ENCODE peak calls at places on chromosomes 11 and 22, in six cellular contexts. W, T, M, Y, S and Z are unnamed samples.

GRCh38 chr22:32574397-32574796 is 99.8 kb downstream of the FBXO7 start:
- DNase-seq in W (no peak), T (no peak), M (no peak), Y (no peak), S (no peak), Z (peak)

GRCh38 chr11:96130061-96130460 is 206.2 kb upstream of the MTMR2 start:
- DNase-seq in W (no peak), T (no peak), M (no peak), Y (no peak), S (no peak), Z (no peak)

GRCh38 chr11:118928870-118929495 is 3.3 kb upstream of the BCL9L start:
- DNase-seq in W (peak), T (peak), M (no peak), Y (no peak), S (peak), Z (peak)

GRCh38 chr11:33721291-33721840 is 14.9 kb downstream of the CD59 start:
- DNase-seq in W (peak), T (no peak), M (no peak), Y (no peak), S (no peak), Z (no peak)

GRCh38 chr11:112270551-112271180 is 10.0 kb upstream of the PLET1 start:
- DNase-seq in W (no peak), T (no peak), M (no peak), Y (no peak), S (peak), Z (peak)

GRCh38 chr11:72411623-72412532 is 22.5 kb downstream of the CLPB start:
- DNase-seq in W (no peak), T (no peak), M (peak), Y (no peak), S (no peak), Z (no peak)

GRCh38 chr11:74318241-74318932 is 6.9 kb upstream of the P4HA3 start:
- DNase-seq in W (peak), T (no peak), M (no peak), Y (no peak), S (no peak), Z (no peak)

GRCh38 chr22:49751968-49752597 is 75.6 kb downstream of the BRD1 start:
- DNase-seq in W (no peak), T (no peak), M (peak), Y (no peak), S (no peak), Z (no peak)

GRCh38 chr22:23109079-23109347 is 32.8 kb downstream of the RSPH14 start:
- DNase-seq in W (no peak), T (no peak), M (no peak), Y (no peak), S (no peak), Z (no peak)

DNA sequence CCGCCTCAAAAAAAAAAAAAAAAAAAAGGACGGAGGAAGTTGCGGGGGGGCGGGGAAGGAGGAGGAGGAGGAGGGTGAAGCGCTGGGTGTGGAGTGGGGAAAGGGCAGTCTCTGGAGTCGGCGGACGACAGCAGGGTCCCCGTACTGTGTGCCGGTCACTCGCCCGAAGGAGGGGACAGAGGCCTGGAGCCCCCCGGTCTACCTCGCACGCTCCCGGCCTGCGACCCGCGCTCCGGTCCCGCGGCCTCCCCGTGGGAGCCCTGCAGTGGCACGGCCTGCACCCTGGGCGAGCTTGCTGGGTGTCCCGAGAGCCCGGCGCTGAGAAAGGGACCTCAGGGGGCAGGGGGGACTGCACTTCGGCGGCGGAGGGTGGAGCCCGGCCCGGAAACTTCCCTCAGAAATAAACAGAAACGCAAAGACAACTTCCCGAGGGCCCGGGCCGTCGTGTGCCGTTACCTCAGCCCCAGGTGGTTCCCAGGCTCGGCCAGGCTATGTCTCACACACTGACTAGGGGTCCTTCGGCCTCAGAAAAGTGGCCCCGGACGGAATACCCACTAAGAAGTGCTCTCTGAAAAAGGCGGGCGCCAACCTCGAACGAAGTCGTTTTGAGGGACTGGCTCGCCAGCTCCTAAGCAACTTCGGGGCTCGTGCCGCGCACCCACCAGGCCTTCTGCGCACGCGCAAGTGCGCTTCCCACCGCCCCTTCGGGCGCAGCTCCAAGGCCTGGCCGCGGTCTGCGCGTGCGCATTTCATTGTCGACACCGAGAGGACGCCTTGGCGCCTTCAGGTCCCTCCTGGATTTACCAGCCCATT is at the start of gene MAJIN:
- DNase-seq in W (peak), T (no peak), M (peak), Y (no peak), S (peak), Z (peak)
- TF ChIP-seq EZH2phosphoT487 in W (no peak), T (no peak), M (no peak), Y (no peak), S (no peak), Z (no peak)

GRCh38 chr11:65864758-65865471 is 4.7 kb downstream of the MUS81 start:
- DNase-seq in W (no peak), T (no peak), M (peak), Y (no peak), S (no peak), Z (no peak)
- TF ChIP-seq EZH2phosphoT487 in W (no peak), T (no peak), M (no peak), Y (no peak), S (no peak), Z (no peak)

GRCh38 chr11:23973244-23973643 is 523.6 kb upstream of the LUZP2 start:
- DNase-seq in W (no peak), T (no peak), M (no peak), Y (no peak), S (peak), Z (no peak)

GRCh38 chr11:23974046-23974445 is 522.8 kb upstream of the LUZP2 start:
- DNase-seq in W (no peak), T (no peak), M (peak), Y (no peak), S (no peak), Z (no peak)

GRCh38 chr11:23976369-23976768 is 520.5 kb upstream of the LUZP2 start:
- DNase-seq in W (peak), T (no peak), M (no peak), Y (no peak), S (no peak), Z (no peak)

DNA sequence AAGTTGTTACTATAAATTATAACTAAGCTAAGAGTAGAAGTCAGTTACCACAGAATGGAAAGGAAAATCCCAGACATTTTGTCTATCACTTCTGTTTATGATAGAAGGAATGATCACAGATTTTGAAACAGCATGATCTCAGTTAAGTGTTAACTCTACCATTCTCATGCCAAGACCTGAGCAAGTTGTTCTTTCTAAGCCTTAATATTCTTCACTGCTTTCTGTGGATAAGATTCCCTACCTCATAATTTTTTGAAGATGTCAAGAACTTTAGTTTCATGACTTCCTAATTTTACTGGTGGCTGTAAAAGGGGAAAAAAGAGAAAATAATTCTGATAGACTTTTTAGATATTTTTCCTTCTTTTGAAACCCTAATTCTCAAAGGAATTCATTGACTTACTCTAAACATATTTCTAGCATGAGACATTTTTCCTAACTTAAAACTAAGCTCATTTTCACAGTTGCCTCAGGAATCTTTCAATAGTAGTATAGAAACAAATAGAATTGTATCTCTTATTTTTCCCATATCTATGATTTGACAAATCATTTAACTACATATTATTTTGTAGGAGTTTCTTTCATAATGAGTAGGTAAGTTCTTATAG is 520.0 kb upstream of the LUZP2 start:
- DNase-seq in W (peak), T (no peak), M (no peak), Y (no peak), S (no peak), Z (no peak)
- TF ChIP-seq EZH2phosphoT487 in W (peak), T (no peak), M (no peak), Y (no peak), S (no peak), Z (no peak)

GRCh38 chr11:109033627-109034340 is 368.9 kb downstream of the DDX10 start:
- DNase-seq in W (peak), T (no peak), M (no peak), Y (no peak), S (no peak), Z (no peak)
- TF ChIP-seq EZH2phosphoT487 in W (no peak), T (no peak), M (no peak), Y (no peak), S (no peak), Z (no peak)

GRCh38 chr11:71366076-71366475 is 82.1 kb downstream of the DHCR7 start:
- DNase-seq in W (no peak), T (no peak), M (no peak), Y (no peak), S (no peak), Z (no peak)

GRCh38 chr11:71365626-71366025 is 82.6 kb downstream of the DHCR7 start:
- DNase-seq in W (no peak), T (no peak), M (no peak), Y (no peak), S (no peak), Z (no peak)

GRCh38 chr11:71363721-71364120 is 84.5 kb downstream of the DHCR7 start:
- DNase-seq in W (no peak), T (no peak), M (no peak), Y (no peak), S (no peak), Z (no peak)

GRCh38 chr11:71364176-71364671 is 84.0 kb downstream of the DHCR7 start:
- DNase-seq in W (no peak), T (no peak), M (no peak), Y (no peak), S (no peak), Z (no peak)

GRCh38 chr11:71364806-71365205 is 83.4 kb downstream of the DHCR7 start:
- DNase-seq in W (no peak), T (no peak), M (no peak), Y (no peak), S (no peak), Z (no peak)
- TF ChIP-seq EZH2phosphoT487 in W (no peak), T (no peak), M (no peak), Y (no peak), S (no peak), Z (no peak)

GRCh38 chr11:61280883-61281580 is 14.1 kb downstream of the VWCE start:
- DNase-seq in W (no peak), T (no peak), M (no peak), Y (no peak), S (no peak), Z (no peak)

GRCh38 chr11:61283613-61284012 is 11.5 kb downstream of the VWCE start:
- DNase-seq in W (no peak), T (no peak), M (no peak), Y (no peak), S (no peak), Z (no peak)

GRCh38 chr11:61277973-61278565 is 17.0 kb downstream of the VWCE start:
- DNase-seq in W (no peak), T (peak), M (no peak), Y (no peak), S (no peak), Z (no peak)

GRCh38 chr11:61279934-61280656 is 15.0 kb downstream of the VWCE start:
- DNase-seq in W (peak), T (no peak), M (no peak), Y (no peak), S (peak), Z (no peak)

DNA sequence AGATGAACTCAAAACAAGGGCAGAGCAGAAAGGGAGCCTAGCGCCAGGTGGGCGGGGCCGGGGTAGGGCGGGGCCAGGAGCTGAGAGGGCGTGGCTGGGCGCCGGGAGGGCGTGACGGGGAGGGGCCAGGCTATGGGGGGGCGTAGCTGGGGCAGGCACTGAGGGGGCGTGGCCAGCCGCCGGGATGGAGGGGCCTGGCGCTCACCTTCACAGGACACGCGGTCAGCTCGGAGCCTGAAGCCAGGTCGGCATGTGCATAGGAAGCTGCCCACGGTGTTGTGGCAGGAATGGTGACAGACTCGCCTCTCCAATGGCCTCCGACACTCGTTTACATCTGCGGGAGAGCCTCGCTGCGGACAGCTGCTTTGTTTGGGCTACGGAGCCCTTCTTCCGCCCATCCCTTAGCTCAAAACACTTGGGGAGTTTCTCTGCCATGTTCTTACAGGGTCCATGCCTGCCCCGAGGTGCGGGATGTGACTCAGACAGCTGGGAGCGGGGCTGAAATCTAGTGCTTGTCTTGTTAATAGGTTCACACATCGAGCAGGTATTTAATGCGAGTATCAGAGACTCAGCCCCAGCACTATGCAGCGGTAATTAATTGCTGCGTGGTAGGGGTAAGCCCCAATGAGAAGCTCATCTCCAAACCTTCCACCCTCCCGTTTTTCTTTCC is 13.4 kb downstream of the VWCE start:
- DNase-seq in W (peak), T (no peak), M (peak), Y (peak), S (peak), Z (peak)
- TF ChIP-seq EZH2phosphoT487 in W (no peak), T (no peak), M (no peak), Y (no peak), S (no peak), Z (no peak)

DNA sequence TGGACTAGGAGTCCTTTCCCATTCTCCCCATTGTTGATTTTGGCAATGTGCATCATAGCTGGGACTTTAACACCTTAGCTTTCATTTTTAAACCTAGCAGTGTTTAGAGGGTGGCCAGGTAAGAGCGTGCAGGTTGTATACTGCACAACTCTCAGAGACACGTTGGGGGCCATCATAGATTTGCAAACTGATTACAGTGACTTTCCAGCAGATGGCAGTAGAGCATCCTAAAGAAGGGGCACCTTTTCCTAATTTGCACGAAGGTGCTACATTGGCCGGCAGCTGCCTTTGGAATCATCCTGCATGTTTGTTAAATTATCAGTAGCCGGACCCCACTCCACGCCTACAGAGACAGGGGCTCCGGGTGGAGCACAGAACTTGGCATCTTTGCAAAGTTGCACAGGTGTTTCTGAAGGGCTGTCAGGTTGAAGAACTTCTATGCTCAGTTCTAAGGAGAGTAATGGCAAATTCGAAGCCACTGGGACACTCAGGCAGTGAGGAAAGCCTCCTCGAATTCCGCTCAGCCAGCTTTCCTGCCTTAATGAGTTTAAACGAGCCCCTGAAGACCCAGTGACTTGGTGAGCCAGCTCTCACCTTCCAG is 7.7 kb downstream of the LHFPL7 start:
- DNase-seq in W (peak), T (peak), M (peak), Y (no peak), S (peak), Z (peak)
- TF ChIP-seq EZH2phosphoT487 in W (no peak), T (no peak), M (no peak), Y (no peak), S (no peak), Z (no peak)